ENCODE peak calls at places on chromosomes 3 and 15, in six cellular contexts. E, J, R, I, W and O are unnamed samples.

GRCh38 chr3:16836505-16837237 is 48.1 kb upstream of the PLCL2 start:
- DNase-seq in E (no peak), J (no peak), R (no peak), I (no peak), W (no peak), O (no peak)

GRCh38 chr15:37931868-37932267 is 2.6 kb upstream of the TMCO5A start:
- DNase-seq in E (no peak), J (no peak), R (peak), I (no peak), W (no peak), O (no peak)

GRCh38 chr15:31082771-31083393 is 18.6 kb downstream of the TRPM1 start:
- DNase-seq in E (no peak), J (no peak), R (peak), I (no peak), W (no peak), O (no peak)

GRCh38 chr3:42651248-42652091 is 2.0 kb upstream of the ZBTB47 start:
- DNase-seq in E (no peak), J (no peak), R (peak), I (no peak), W (no peak), O (no peak)

GRCh38 chr3:113223831-113224240 is 12.5 kb downstream of the BOC start:
- DNase-seq in E (no peak), J (no peak), R (no peak), I (no peak), W (no peak), O (no peak)

GRCh38 chr3:85572426-85572825 is 613.6 kb downstream of the CADM2 start:
- DNase-seq in E (no peak), J (no peak), R (no peak), I (no peak), W (no peak), O (no peak)

GRCh38 chr3:60402951-60403350 is 848.3 kb downstream of the FHIT start:
- DNase-seq in E (no peak), J (no peak), R (no peak), I (no peak), W (no peak), O (no peak)

GRCh38 chr15:51494411-51495314 is 127.9 kb downstream of the DMXL2 start:
- DNase-seq in E (no peak), J (no peak), R (peak), I (no peak), W (no peak), O (no peak)

GRCh38 chr3:62686916-62687315 is 188.3 kb downstream of the CADPS start:
- DNase-seq in E (no peak), J (no peak), R (no peak), I (no peak), W (no peak), O (no peak)

GRCh38 chr3:152328841-152329240 is 60.1 kb downstream of the MBNL1 start:
- DNase-seq in E (peak), J (no peak), R (peak), I (peak), W (no peak), O (no peak)

GRCh38 chr15:25178835-25179672 is 224.3 kb downstream of the SNRPN start:
- DNase-seq in E (no peak), J (no peak), R (no peak), I (no peak), W (no peak), O (no peak)

GRCh38 chr3:59131016-59131771 is 81.4 kb upstream of the CFAP20DC start:
- DNase-seq in E (no peak), J (no peak), R (no peak), I (no peak), W (peak), O (no peak)

GRCh38 chr3:14876942-14877341 is 58.2 kb downstream of the FGD5 start:
- DNase-seq in E (peak), J (no peak), R (no peak), I (no peak), W (peak), O (no peak)

GRCh38 chr3:123725652-123726400 is 141.0 kb upstream of the HACD2 start:
- DNase-seq in E (no peak), J (no peak), R (no peak), I (no peak), W (no peak), O (no peak)

GRCh38 chr15:77024273-77025065 is 29.5 kb downstream of the PSTPIP1 start:
- DNase-seq in E (peak), J (peak), R (peak), I (peak), W (peak), O (no peak)

GRCh38 chr15:52498700-52499099 is 30.0 kb downstream of the MYO5A start:
- DNase-seq in E (no peak), J (no peak), R (no peak), I (no peak), W (no peak), O (no peak)

GRCh38 chr3:40876496-40876895 is 322.8 kb upstream of the CTNNB1 start:
- DNase-seq in E (no peak), J (no peak), R (no peak), I (peak), W (no peak), O (no peak)

GRCh38 chr3:29181872-29182271 is 99.0 kb upstream of the RBMS3 start:
- DNase-seq in E (no peak), J (no peak), R (no peak), I (no peak), W (no peak), O (no peak)
- TF ChIP-seq RFX5 in E (no peak), J (no peak), R (no peak), I (no peak), W (no peak), O (no peak)

GRCh38 chr3:81419196-81419595 is 342.2 kb downstream of the GBE1 start:
- DNase-seq in E (peak), J (no peak), R (peak), I (peak), W (peak), O (no peak)
- TF ChIP-seq RFX5 in E (no peak), J (no peak), R (no peak), I (no peak), W (no peak), O (no peak)

GRCh38 chr3:141482250-141482937 is 4.4 kb upstream of the RASA2 start:
- DNase-seq in E (peak), J (no peak), R (peak), I (peak), W (no peak), O (no peak)
- TF ChIP-seq RFX5 in E (no peak), J (no peak), R (no peak), I (no peak), W (no peak), O (no peak)

DNA sequence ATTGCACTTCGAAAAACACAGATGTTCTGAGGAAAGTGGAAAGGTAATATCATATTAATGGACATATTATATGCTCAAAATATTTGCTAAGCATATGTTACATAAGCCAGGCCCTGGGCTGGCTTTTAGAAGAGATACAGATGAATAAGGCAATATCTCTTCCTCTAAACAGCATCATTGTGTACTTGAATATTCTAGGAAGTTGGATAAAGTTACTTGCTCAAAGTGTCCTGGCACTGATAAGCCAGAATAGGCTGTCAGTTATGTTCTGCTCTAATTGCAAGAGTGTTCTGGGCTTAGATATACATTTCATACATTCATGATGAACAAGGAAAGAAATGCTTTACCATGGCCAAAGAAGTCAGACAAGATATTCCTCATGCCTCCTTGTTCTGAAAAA is 40.6 kb downstream of the KBTBD12 start:
- DNase-seq in E (no peak), J (no peak), R (no peak), I (no peak), W (no peak), O (no peak)
- TF ChIP-seq RFX5 in E (no peak), J (no peak), R (no peak), I (no peak), W (no peak), O (no peak)

GRCh38 chr3:49668861-49669260 is 5.3 kb upstream of the APEH start:
- DNase-seq in E (peak), J (no peak), R (peak), I (peak), W (no peak), O (no peak)
- TF ChIP-seq RFX5 in E (no peak), J (no peak), R (no peak), I (no peak), W (no peak), O (no peak)

GRCh38 chr3:148930785-148931184 is 60.6 kb upstream of the GYG1 start:
- DNase-seq in E (no peak), J (no peak), R (peak), I (no peak), W (no peak), O (no peak)
- TF ChIP-seq RFX5 in E (no peak), J (no peak), R (no peak), I (no peak), W (no peak), O (no peak)

DNA sequence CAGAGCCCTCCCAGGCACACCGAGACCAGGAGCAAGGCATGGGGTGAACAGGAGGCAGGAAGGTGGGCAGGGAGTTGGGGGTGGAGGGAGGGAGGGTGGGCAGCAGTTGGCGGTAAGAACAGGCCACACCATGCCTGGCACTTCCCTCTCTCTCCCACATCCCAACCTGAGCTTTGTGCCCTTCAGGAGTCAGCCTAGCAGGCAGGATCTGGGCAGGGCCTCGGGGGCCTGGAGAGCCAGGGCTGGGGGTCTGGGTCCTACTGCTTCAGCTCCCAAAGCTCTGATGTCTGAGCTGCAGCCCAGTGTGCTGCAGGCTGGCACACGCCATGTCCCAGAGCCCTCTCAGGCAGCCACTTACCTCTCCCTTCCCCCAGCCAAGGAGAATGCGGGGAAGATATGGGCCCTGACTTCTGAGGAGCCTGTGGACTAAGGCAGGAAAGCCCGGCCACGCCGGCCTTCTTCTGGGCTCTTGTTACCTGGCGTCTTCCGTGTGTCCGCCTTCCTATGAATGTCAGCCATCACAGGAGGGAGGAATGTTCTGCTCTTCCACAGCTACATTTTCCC is 2.9 kb upstream of the MYL3 start:
- DNase-seq in E (no peak), J (no peak), R (no peak), I (no peak), W (no peak), O (no peak)
- TF ChIP-seq RFX5 in E (no peak), J (no peak), R (no peak), I (no peak), W (no peak), O (no peak)

GRCh38 chr15:33425149-33425548 is 114.4 kb downstream of the RYR3 start:
- DNase-seq in E (no peak), J (no peak), R (peak), I (no peak), W (no peak), O (no peak)
- TF ChIP-seq RFX5 in E (no peak), J (no peak), R (no peak), I (no peak), W (no peak), O (no peak)